ENCODE peak calls at places on chromosome 19, in ten cellular contexts. One of them, this sample, is unnamed.

GRCh38 chr19:1862424-1863307 is 713 bp downstream of the KLF16 start:
- DNase-seq in heart left ventricle: no peak
- DNase-seq in HS-5: no peak
- DNase-seq in nucleus accumbens: no peak
- DNase-seq in fibroblast of mammary gland: no peak
- DNase-seq in endothelial cell: no peak
- DNase-seq in naive thymus-derived CD4-positive, alpha-beta T cell: peak
- DNase-seq in BJ: no peak
- DNase-seq in left ventricle myocardium superior: peak
- DNase-seq in activated naive CD4-positive, alpha-beta T cell treated with anti-CD3 and anti-CD28 coated beads, Interleukin-2, amount 50 U/mL, for 72 hours: no peak
- DNase-seq in this sample: no peak

GRCh38 chr19:48325265-48325910 is at the start of gene EMP3:
- DNase-seq in heart left ventricle: peak
- DNase-seq in HS-5: peak
- DNase-seq in nucleus accumbens: no peak
- DNase-seq in fibroblast of mammary gland: peak
- DNase-seq in endothelial cell: peak
- DNase-seq in naive thymus-derived CD4-positive, alpha-beta T cell: peak
- DNase-seq in BJ: peak
- DNase-seq in left ventricle myocardium superior: peak
- DNase-seq in activated naive CD4-positive, alpha-beta T cell treated with anti-CD3 and anti-CD28 coated beads, Interleukin-2, amount 50 U/mL, for 72 hours: no peak
- DNase-seq in this sample: peak

GRCh38 chr19:44603201-44603945 is 10.0 kb upstream of the IGSF23 start:
- DNase-seq in heart left ventricle: peak
- DNase-seq in HS-5: peak
- DNase-seq in nucleus accumbens: no peak
- DNase-seq in fibroblast of mammary gland: peak
- DNase-seq in endothelial cell: no peak
- DNase-seq in naive thymus-derived CD4-positive, alpha-beta T cell: no peak
- DNase-seq in BJ: peak
- DNase-seq in left ventricle myocardium superior: no peak
- DNase-seq in activated naive CD4-positive, alpha-beta T cell treated with anti-CD3 and anti-CD28 coated beads, Interleukin-2, amount 50 U/mL, for 72 hours: no peak
- DNase-seq in this sample: no peak

GRCh38 chr19:56547535-56547934 is 8.8 kb downstream of the ZFP28 start:
- DNase-seq in heart left ventricle: no peak
- DNase-seq in HS-5: no peak
- DNase-seq in nucleus accumbens: no peak
- DNase-seq in fibroblast of mammary gland: no peak
- DNase-seq in endothelial cell: no peak
- DNase-seq in naive thymus-derived CD4-positive, alpha-beta T cell: no peak
- DNase-seq in BJ: no peak
- DNase-seq in left ventricle myocardium superior: no peak
- DNase-seq in activated naive CD4-positive, alpha-beta T cell treated with anti-CD3 and anti-CD28 coated beads, Interleukin-2, amount 50 U/mL, for 72 hours: no peak
- DNase-seq in this sample: no peak

GRCh38 chr19:51754770-51755169 is 3.1 kb upstream of the FPR1 start:
- DNase-seq in heart left ventricle: no peak
- DNase-seq in HS-5: no peak
- DNase-seq in nucleus accumbens: no peak
- DNase-seq in fibroblast of mammary gland: no peak
- DNase-seq in endothelial cell: no peak
- DNase-seq in naive thymus-derived CD4-positive, alpha-beta T cell: no peak
- DNase-seq in BJ: no peak
- DNase-seq in left ventricle myocardium superior: no peak
- DNase-seq in activated naive CD4-positive, alpha-beta T cell treated with anti-CD3 and anti-CD28 coated beads, Interleukin-2, amount 50 U/mL, for 72 hours: no peak
- DNase-seq in this sample: no peak

GRCh38 chr19:447816-448546 is 12.9 kb downstream of the SHC2 start:
- DNase-seq in heart left ventricle: no peak
- DNase-seq in HS-5: no peak
- DNase-seq in nucleus accumbens: no peak
- DNase-seq in fibroblast of mammary gland: no peak
- DNase-seq in endothelial cell: no peak
- DNase-seq in naive thymus-derived CD4-positive, alpha-beta T cell: no peak
- DNase-seq in BJ: no peak
- DNase-seq in left ventricle myocardium superior: peak
- DNase-seq in activated naive CD4-positive, alpha-beta T cell treated with anti-CD3 and anti-CD28 coated beads, Interleukin-2, amount 50 U/mL, for 72 hours: no peak
- DNase-seq in this sample: no peak

GRCh38 chr19:13051581-13052165 is 51.0 kb downstream of the LYL1 start:
- DNase-seq in heart left ventricle: peak
- DNase-seq in HS-5: no peak
- DNase-seq in nucleus accumbens: no peak
- DNase-seq in fibroblast of mammary gland: no peak
- DNase-seq in endothelial cell: peak
- DNase-seq in naive thymus-derived CD4-positive, alpha-beta T cell: peak
- DNase-seq in BJ: no peak
- DNase-seq in left ventricle myocardium superior: peak
- DNase-seq in activated naive CD4-positive, alpha-beta T cell treated with anti-CD3 and anti-CD28 coated beads, Interleukin-2, amount 50 U/mL, for 72 hours: no peak
- DNase-seq in this sample: peak

GRCh38 chr19:43704002-43704705 is 11.7 kb upstream of the IRGC start:
- DNase-seq in heart left ventricle: no peak
- DNase-seq in HS-5: no peak
- DNase-seq in nucleus accumbens: no peak
- DNase-seq in fibroblast of mammary gland: no peak
- DNase-seq in endothelial cell: no peak
- DNase-seq in naive thymus-derived CD4-positive, alpha-beta T cell: no peak
- DNase-seq in BJ: no peak
- DNase-seq in left ventricle myocardium superior: no peak
- DNase-seq in activated naive CD4-positive, alpha-beta T cell treated with anti-CD3 and anti-CD28 coated beads, Interleukin-2, amount 50 U/mL, for 72 hours: no peak
- DNase-seq in this sample: no peak

GRCh38 chr19:8631425-8631819 is 989 bp downstream of the NFILZ start:
- DNase-seq in heart left ventricle: no peak
- DNase-seq in HS-5: no peak
- DNase-seq in nucleus accumbens: no peak
- DNase-seq in fibroblast of mammary gland: no peak
- DNase-seq in endothelial cell: no peak
- DNase-seq in naive thymus-derived CD4-positive, alpha-beta T cell: no peak
- DNase-seq in BJ: no peak
- DNase-seq in left ventricle myocardium superior: peak
- DNase-seq in activated naive CD4-positive, alpha-beta T cell treated with anti-CD3 and anti-CD28 coated beads, Interleukin-2, amount 50 U/mL, for 72 hours: no peak
- DNase-seq in this sample: no peak

This sample was measured in HAP-1.